ENCODE peak calls at places on chromosomes 3 and 15, in four cellular contexts. One of them, this sample, is unnamed.

GRCh38 chr15:36389107-36389506 is 190.3 kb upstream of the CDIN1 start:
- DNase-seq in psoas muscle: no peak
- DNase-seq in NT2/D1: no peak
- DNase-seq in iPS DF 6.9: no peak
- DNase-seq in this sample: no peak

GRCh38 chr3:164199982-164200823 is 878.1 kb downstream of the SI start:
- DNase-seq in psoas muscle: no peak
- DNase-seq in NT2/D1: no peak
- DNase-seq in iPS DF 6.9: no peak
- DNase-seq in this sample: no peak

GRCh38 chr3:38002291-38002876 is 11.8 kb downstream of the VILL start:
- DNase-seq in psoas muscle: no peak
- DNase-seq in NT2/D1: no peak
- DNase-seq in iPS DF 6.9: no peak
- DNase-seq in this sample: no peak

GRCh38 chr15:98920091-98920880 is 87.3 kb downstream of the PGPEP1L start:
- DNase-seq in psoas muscle: no peak
- DNase-seq in NT2/D1: no peak
- DNase-seq in iPS DF 6.9: no peak
- DNase-seq in this sample: no peak

GRCh38 chr15:73391128-73391864 is 22.5 kb upstream of the HCN4 start:
- DNase-seq in psoas muscle: no peak
- DNase-seq in NT2/D1: no peak
- DNase-seq in iPS DF 6.9: no peak
- DNase-seq in this sample: no peak

GRCh38 chr3:164486150-164486549 is 592.1 kb downstream of the SI start:
- DNase-seq in psoas muscle: no peak
- DNase-seq in NT2/D1: no peak
- DNase-seq in iPS DF 6.9: no peak
- DNase-seq in this sample: no peak

GRCh38 chr3:58411036-58411435 is 22.6 kb downstream of the PDHB start:
- DNase-seq in psoas muscle: no peak
- DNase-seq in NT2/D1: no peak
- DNase-seq in iPS DF 6.9: no peak
- DNase-seq in this sample: no peak

GRCh38 chr3:193982258-193982659 is 153.7 kb upstream of the HES1 start:
- DNase-seq in psoas muscle: peak; percentile 83
- DNase-seq in NT2/D1: no peak
- DNase-seq in iPS DF 6.9: no peak
- DNase-seq in this sample: no peak

GRCh38 chr3:160804762-160805161 is 48.7 kb downstream of the PPM1L start:
- DNase-seq in psoas muscle: peak; percentile 47
- DNase-seq in NT2/D1: no peak
- DNase-seq in iPS DF 6.9: no peak
- DNase-seq in this sample: peak; percentile 6

GRCh38 chr15:49987896-49988295 is 131.1 kb downstream of the ATP8B4 start:
- DNase-seq in psoas muscle: no peak
- DNase-seq in NT2/D1: no peak
- DNase-seq in iPS DF 6.9: no peak
- DNase-seq in this sample: no peak

GRCh38 chr15:90889313-90889730 is 5.0 kb downstream of the FES start:
- DNase-seq in psoas muscle: no peak
- DNase-seq in NT2/D1: no peak
- DNase-seq in iPS DF 6.9: no peak
- DNase-seq in this sample: no peak

GRCh38 chr15:100516592-100517489 is 11.9 kb downstream of the CERS3 start:
- DNase-seq in psoas muscle: peak; percentile 54
- DNase-seq in NT2/D1: no peak
- DNase-seq in iPS DF 6.9: no peak
- DNase-seq in this sample: no peak

GRCh38 chr3:46987485-46988401 is 8.3 kb downstream of the NBEAL2 start:
- DNase-seq in psoas muscle: peak; percentile 67
- DNase-seq in NT2/D1: no peak
- DNase-seq in iPS DF 6.9: no peak
- DNase-seq in this sample: no peak

GRCh38 chr3:114827495-114827894 is 319.6 kb downstream of the ZBTB20 start:
- DNase-seq in psoas muscle: no peak
- DNase-seq in NT2/D1: peak; percentile 70
- DNase-seq in iPS DF 6.9: peak; percentile 16
- DNase-seq in this sample: peak; percentile 6

GRCh38 chr15:32853667-32854066 is 135.9 kb downstream of the GREM1 start:
- DNase-seq in psoas muscle: no peak
- DNase-seq in NT2/D1: no peak
- DNase-seq in iPS DF 6.9: no peak
- DNase-seq in this sample: no peak

GRCh38 chr15:91183630-91184029 is 83.6 kb downstream of the SV2B start:
- DNase-seq in psoas muscle: no peak
- DNase-seq in NT2/D1: no peak
- DNase-seq in iPS DF 6.9: no peak
- DNase-seq in this sample: no peak

GRCh38 chr3:8963137-8963853 is at the start of gene RAD18:
- DNase-seq in psoas muscle: peak; percentile 90
- DNase-seq in NT2/D1: peak; percentile 90
- DNase-seq in iPS DF 6.9: peak; percentile 84
- DNase-seq in this sample: peak; percentile 53

GRCh38 chr3:74537164-74537563 is 77.3 kb downstream of the CNTN3 start:
- DNase-seq in psoas muscle: no peak
- DNase-seq in NT2/D1: no peak
- DNase-seq in iPS DF 6.9: no peak
- DNase-seq in this sample: peak; percentile 33

GRCh38 chr15:82789491-82789890 is 16.4 kb downstream of the FSD2 start:
- DNase-seq in psoas muscle: no peak
- DNase-seq in NT2/D1: no peak
- DNase-seq in iPS DF 6.9: no peak
- DNase-seq in this sample: no peak

GRCh38 chr15:94704421-94704820 is 473.1 kb downstream of the MCTP2 start:
- DNase-seq in psoas muscle: no peak
- DNase-seq in NT2/D1: no peak
- DNase-seq in iPS DF 6.9: no peak
- DNase-seq in this sample: no peak

GRCh38 chr3:135809038-135809437 is 156.5 kb upstream of the PPP2R3A start:
- DNase-seq in psoas muscle: no peak
- DNase-seq in NT2/D1: no peak
- DNase-seq in iPS DF 6.9: no peak
- DNase-seq in this sample: no peak

GRCh38 chr15:63048986-63049665 is 6.6 kb downstream of the TPM1 start:
- DNase-seq in psoas muscle: peak; percentile 43
- DNase-seq in NT2/D1: no peak
- DNase-seq in iPS DF 6.9: no peak
- DNase-seq in this sample: no peak

GRCh38 chr3:107458871-107459270 is 63.9 kb upstream of the BBX start:
- DNase-seq in psoas muscle: no peak
- DNase-seq in NT2/D1: no peak
- DNase-seq in iPS DF 6.9: no peak
- DNase-seq in this sample: no peak

GRCh38 chr15:73539726-73540125 is 93.5 kb downstream of the NPTN start:
- DNase-seq in psoas muscle: no peak
- DNase-seq in NT2/D1: no peak
- DNase-seq in iPS DF 6.9: no peak
- DNase-seq in this sample: no peak

GRCh38 chr15:77027111-77027696 is 32.3 kb downstream of the PSTPIP1 start:
- DNase-seq in psoas muscle: no peak
- DNase-seq in NT2/D1: no peak
- DNase-seq in iPS DF 6.9: no peak
- DNase-seq in this sample: no peak

GRCh38 chr15:75140080-75140879 is 61.4 kb upstream of the C15orf39 start:
- DNase-seq in psoas muscle: no peak
- DNase-seq in NT2/D1: peak; percentile 68
- DNase-seq in iPS DF 6.9: no peak
- DNase-seq in this sample: no peak

GRCh38 chr15:93071469-93071891 is 17.5 kb downstream of the RGMA start:
- DNase-seq in psoas muscle: no peak
- DNase-seq in NT2/D1: no peak
- DNase-seq in iPS DF 6.9: no peak
- DNase-seq in this sample: no peak
- H3K4me3 ChIP-seq in psoas muscle: peak overlapping the region; percentile 87
- H3K4me3 ChIP-seq in NT2/D1: peak overlapping the region; percentile 84
- H3K4me3 ChIP-seq in iPS DF 6.9: peak overlapping the region; percentile 87
- H3K4me3 ChIP-seq in this sample: peak overlapping the region; percentile 67

GRCh38 chr3:56917740-56918568 is 116.2 kb upstream of the ARHGEF3 start:
- DNase-seq in psoas muscle: no peak
- DNase-seq in NT2/D1: no peak
- DNase-seq in iPS DF 6.9: no peak
- DNase-seq in this sample: no peak
- H3K4me3 ChIP-seq in psoas muscle: no peak overlapping the region
- H3K4me3 ChIP-seq in NT2/D1: no peak overlapping the region
- H3K4me3 ChIP-seq in iPS DF 6.9: no peak overlapping the region
- H3K4me3 ChIP-seq in this sample: no peak overlapping the region

DNA sequence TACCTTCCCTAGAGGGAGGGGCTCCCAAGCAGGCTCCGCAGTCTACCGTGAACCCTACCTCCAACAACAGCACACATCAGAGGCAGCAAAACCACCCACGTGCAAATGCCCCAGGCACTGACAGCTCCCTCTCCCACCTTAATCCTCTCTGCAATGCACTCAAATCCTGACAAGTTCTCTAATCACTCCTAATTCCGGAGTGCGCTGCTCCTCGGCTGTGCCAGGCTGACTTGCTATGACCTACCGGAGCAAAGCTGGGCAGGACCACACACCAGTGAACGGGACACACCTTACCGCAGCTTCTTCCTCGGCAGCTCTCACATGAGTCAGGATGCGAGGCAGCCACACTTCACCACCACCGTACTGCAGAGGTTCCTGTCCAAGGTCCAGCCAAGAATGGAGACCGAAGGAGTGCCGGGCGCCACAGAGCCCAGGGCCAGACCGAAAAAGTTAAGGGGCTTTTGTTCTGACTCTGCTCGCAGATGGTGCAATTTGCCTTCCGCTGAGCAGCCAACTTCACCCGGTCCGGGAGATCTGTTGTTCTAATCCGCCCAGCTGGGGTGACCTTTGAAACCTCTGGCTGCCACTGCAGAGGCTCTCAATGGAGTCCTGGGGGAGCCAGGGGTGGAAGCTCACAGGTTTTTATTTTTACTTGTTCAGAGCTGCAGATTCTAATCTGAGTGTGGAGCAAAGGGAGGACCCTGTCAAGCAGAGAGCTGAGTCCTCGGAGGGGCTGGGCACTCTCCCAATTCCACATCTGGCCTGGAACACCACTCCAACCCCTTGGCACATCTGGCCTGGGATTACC is 84.4 kb downstream of the MYLK start:
- DNase-seq in psoas muscle: peak; percentile 27
- DNase-seq in NT2/D1: no peak
- DNase-seq in iPS DF 6.9: no peak
- DNase-seq in this sample: no peak
- H3K4me3 ChIP-seq in psoas muscle: no peak overlapping the region
- H3K4me3 ChIP-seq in NT2/D1: no peak overlapping the region
- H3K4me3 ChIP-seq in iPS DF 6.9: no peak overlapping the region
- H3K4me3 ChIP-seq in this sample: no peak overlapping the region

GRCh38 chr3:146160964-146161724 is at the start of gene PLOD2:
- DNase-seq in psoas muscle: peak; percentile 71
- DNase-seq in NT2/D1: peak; percentile 49
- DNase-seq in iPS DF 6.9: no peak
- DNase-seq in this sample: peak; percentile 94
- H3K4me3 ChIP-seq in psoas muscle: peak within 1 kb of the TSS; percentile 85
- H3K4me3 ChIP-seq in NT2/D1: peak within 1 kb of the TSS; percentile 65
- H3K4me3 ChIP-seq in iPS DF 6.9: peak within 1 kb of the TSS; percentile 85
- H3K4me3 ChIP-seq in this sample: peak within 1 kb of the TSS; percentile 92

DNA sequence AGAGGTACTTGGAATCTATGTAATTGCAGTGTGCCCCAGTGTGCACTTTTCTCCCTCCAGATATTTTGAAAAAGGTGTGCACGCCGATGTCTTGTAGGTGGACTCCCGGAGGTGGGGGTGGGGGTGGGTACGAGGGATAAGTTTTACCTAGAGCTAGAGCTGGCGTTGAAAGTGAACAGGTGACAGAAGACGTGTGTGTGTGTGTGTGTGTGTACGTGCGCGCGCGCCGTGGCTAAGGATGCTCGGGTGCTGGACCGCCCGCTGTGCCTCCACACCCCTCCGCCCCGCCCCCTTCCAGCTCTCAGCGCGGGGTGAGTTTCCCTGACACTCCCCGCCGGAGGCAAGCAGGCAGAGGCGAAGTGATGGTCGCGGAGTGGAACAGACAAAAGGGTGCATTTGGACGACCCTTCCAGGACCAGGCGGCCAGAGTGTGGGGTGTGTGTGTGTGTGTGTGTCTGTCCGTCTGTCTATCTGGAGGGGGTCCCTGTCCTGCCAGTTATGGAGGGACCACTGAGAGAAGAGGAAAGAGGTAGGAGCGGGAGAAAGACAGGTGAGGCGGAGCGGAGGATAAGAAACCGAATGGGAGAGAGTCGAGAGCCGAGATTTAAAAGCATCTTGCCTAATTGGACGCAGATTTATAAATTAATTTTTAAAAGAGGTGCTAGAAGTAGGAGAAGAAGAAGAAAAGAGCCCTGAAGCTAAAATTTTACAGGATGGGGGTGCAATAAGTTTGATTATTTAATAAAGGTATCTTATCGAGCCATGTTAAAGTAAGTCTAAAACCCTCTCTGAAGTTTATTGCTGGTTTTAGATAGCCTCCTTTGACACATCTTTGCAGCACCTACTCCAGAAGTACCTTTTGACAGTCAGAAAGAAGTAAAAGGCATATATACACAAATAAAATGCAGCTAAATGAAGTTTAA is 335.8 kb upstream of the THRB start:
- DNase-seq in psoas muscle: peak; percentile 16
- DNase-seq in NT2/D1: no peak
- DNase-seq in iPS DF 6.9: no peak
- DNase-seq in this sample: no peak
- H3K4me3 ChIP-seq in psoas muscle: peak overlapping the region; percentile 77
- H3K4me3 ChIP-seq in NT2/D1: peak overlapping the region; percentile 59
- H3K4me3 ChIP-seq in iPS DF 6.9: peak overlapping the region; percentile 22
- H3K4me3 ChIP-seq in this sample: no peak overlapping the region

DNA sequence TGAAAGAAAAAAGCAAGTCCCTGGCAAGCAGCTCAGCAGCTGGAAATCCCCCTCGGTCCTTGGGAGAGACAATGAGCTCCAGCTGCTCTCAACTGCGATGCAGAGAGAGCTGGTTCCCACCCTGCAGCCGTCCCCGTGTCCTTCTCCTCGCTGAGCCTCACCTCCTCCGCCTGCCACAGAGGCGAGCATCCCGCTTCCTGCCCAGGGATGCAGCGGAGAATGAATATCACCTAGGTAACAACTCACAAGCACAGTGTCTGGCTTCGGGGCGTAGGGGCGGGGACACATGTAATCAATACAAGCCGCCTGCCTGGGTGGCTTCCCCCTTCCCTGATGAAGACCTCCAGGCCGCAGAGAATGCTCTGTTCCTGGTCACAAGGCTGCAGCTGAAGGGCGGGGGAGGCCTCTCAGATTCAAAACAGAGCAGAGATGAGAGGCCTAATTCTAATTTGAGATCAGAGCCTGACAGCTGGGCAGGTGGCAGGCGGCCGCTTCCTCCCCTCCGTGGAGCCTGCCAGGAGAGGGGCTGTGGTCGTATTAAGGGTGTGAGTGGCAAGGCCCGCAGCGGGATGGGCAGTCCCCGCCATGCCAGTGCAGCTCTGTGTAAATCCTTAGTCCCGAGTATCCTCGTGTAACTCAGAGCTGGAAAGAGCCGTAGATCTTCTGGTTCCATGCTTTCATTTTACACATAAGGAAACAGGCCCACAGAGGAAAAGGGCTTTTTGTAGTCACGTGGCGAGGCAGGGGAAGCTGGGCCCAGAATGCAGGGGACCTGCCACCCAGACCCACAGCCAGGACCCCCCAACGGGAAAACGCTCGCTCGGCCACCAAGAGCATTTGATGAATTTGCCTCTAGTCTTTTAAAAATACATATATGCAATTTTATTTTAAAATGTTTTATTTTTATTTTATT is 24.3 kb downstream of the ZDHHC19 start:
- DNase-seq in psoas muscle: no peak
- DNase-seq in NT2/D1: peak; percentile 85
- DNase-seq in iPS DF 6.9: no peak
- DNase-seq in this sample: no peak
- H3K4me3 ChIP-seq in psoas muscle: peak overlapping the region; percentile 20
- H3K4me3 ChIP-seq in NT2/D1: no peak overlapping the region
- H3K4me3 ChIP-seq in iPS DF 6.9: no peak overlapping the region
- H3K4me3 ChIP-seq in this sample: no peak overlapping the region